ENCODE peak calls at places on chromosomes 13 and 19, in six cellular contexts. One of them, this sample, is unnamed.

GRCh38 chr19:18961767-18962423 is 20.9 kb upstream of the HOMER3 start:
- DNase-seq in K562: no peak
- DNase-seq in HT-29: no peak
- DNase-seq in activated naive CD4-positive, alpha-beta T cell treated with anti-CD3 and anti-CD28 coated beads, Interleukin-2, amount 10 ng/mL, durations not matched to agents 7 days and 5 days: peak; percentile 42
- DNase-seq in heart left ventricle: no peak
- DNase-seq in naive thymus-derived CD8-positive, alpha-beta T cell: peak; percentile 15
- DNase-seq in this sample: no peak

GRCh38 chr19:1226522-1227312 is 11.1 kb downstream of the CBARP start:
- DNase-seq in K562: no peak
- DNase-seq in HT-29: no peak
- DNase-seq in activated naive CD4-positive, alpha-beta T cell treated with anti-CD3 and anti-CD28 coated beads, Interleukin-2, amount 10 ng/mL, durations not matched to agents 7 days and 5 days: no peak
- DNase-seq in heart left ventricle: no peak
- DNase-seq in naive thymus-derived CD8-positive, alpha-beta T cell: no peak
- DNase-seq in this sample: no peak

GRCh38 chr19:7629347-7630054 is at the start of the genes PET100 and XAB2:
- DNase-seq in K562: peak; percentile 100
- DNase-seq in HT-29: peak; percentile 94
- DNase-seq in activated naive CD4-positive, alpha-beta T cell treated with anti-CD3 and anti-CD28 coated beads, Interleukin-2, amount 10 ng/mL, durations not matched to agents 7 days and 5 days: peak; percentile 97
- DNase-seq in heart left ventricle: peak; percentile 97
- DNase-seq in naive thymus-derived CD8-positive, alpha-beta T cell: peak; percentile 80
- DNase-seq in this sample: peak; percentile 99

GRCh38 chr13:111283991-111284390 is 36.5 kb upstream of the TEX29 start:
- DNase-seq in K562: no peak
- DNase-seq in HT-29: no peak
- DNase-seq in activated naive CD4-positive, alpha-beta T cell treated with anti-CD3 and anti-CD28 coated beads, Interleukin-2, amount 10 ng/mL, durations not matched to agents 7 days and 5 days: no peak
- DNase-seq in heart left ventricle: no peak
- DNase-seq in naive thymus-derived CD8-positive, alpha-beta T cell: no peak
- DNase-seq in this sample: peak; percentile 30

GRCh38 chr19:48390188-48391099 is 907 bp downstream of the KDELR1 start:
- DNase-seq in K562: peak; percentile 79
- DNase-seq in HT-29: peak; percentile 90
- DNase-seq in activated naive CD4-positive, alpha-beta T cell treated with anti-CD3 and anti-CD28 coated beads, Interleukin-2, amount 10 ng/mL, durations not matched to agents 7 days and 5 days: peak; percentile 76
- DNase-seq in heart left ventricle: peak; percentile 63
- DNase-seq in naive thymus-derived CD8-positive, alpha-beta T cell: peak; percentile 60
- DNase-seq in this sample: peak; percentile 68

GRCh38 chr19:43636121-43636683 is 3.4 kb downstream of the CADM4 start:
- DNase-seq in K562: no peak
- DNase-seq in HT-29: no peak
- DNase-seq in activated naive CD4-positive, alpha-beta T cell treated with anti-CD3 and anti-CD28 coated beads, Interleukin-2, amount 10 ng/mL, durations not matched to agents 7 days and 5 days: no peak
- DNase-seq in heart left ventricle: no peak
- DNase-seq in naive thymus-derived CD8-positive, alpha-beta T cell: no peak
- DNase-seq in this sample: no peak

GRCh38 chr19:4390017-4390861 is 10.1 kb downstream of the SH3GL1 start:
- DNase-seq in K562: no peak
- DNase-seq in HT-29: no peak
- DNase-seq in activated naive CD4-positive, alpha-beta T cell treated with anti-CD3 and anti-CD28 coated beads, Interleukin-2, amount 10 ng/mL, durations not matched to agents 7 days and 5 days: no peak
- DNase-seq in heart left ventricle: peak; percentile 60
- DNase-seq in naive thymus-derived CD8-positive, alpha-beta T cell: no peak
- DNase-seq in this sample: peak; percentile 43

GRCh38 chr13:114107686-114108081 is 24.7 kb downstream of the RASA3 start:
- DNase-seq in K562: no peak
- DNase-seq in HT-29: no peak
- DNase-seq in activated naive CD4-positive, alpha-beta T cell treated with anti-CD3 and anti-CD28 coated beads, Interleukin-2, amount 10 ng/mL, durations not matched to agents 7 days and 5 days: no peak
- DNase-seq in heart left ventricle: no peak
- DNase-seq in naive thymus-derived CD8-positive, alpha-beta T cell: no peak
- DNase-seq in this sample: no peak

GRCh38 chr19:10562609-10563008 is 3.2 kb downstream of the KRI1 start:
- DNase-seq in K562: no peak
- DNase-seq in HT-29: no peak
- DNase-seq in activated naive CD4-positive, alpha-beta T cell treated with anti-CD3 and anti-CD28 coated beads, Interleukin-2, amount 10 ng/mL, durations not matched to agents 7 days and 5 days: no peak
- DNase-seq in heart left ventricle: no peak
- DNase-seq in naive thymus-derived CD8-positive, alpha-beta T cell: no peak
- DNase-seq in this sample: no peak

GRCh38 chr13:73715114-73715909 is 418.9 kb downstream of the KLF12 start:
- DNase-seq in K562: no peak
- DNase-seq in HT-29: no peak
- DNase-seq in activated naive CD4-positive, alpha-beta T cell treated with anti-CD3 and anti-CD28 coated beads, Interleukin-2, amount 10 ng/mL, durations not matched to agents 7 days and 5 days: peak; percentile 82
- DNase-seq in heart left ventricle: no peak
- DNase-seq in naive thymus-derived CD8-positive, alpha-beta T cell: peak; percentile 23
- DNase-seq in this sample: no peak

GRCh38 chr13:113088691-113089020 is 16.9 kb upstream of the F7 start:
- DNase-seq in K562: no peak
- DNase-seq in HT-29: no peak
- DNase-seq in activated naive CD4-positive, alpha-beta T cell treated with anti-CD3 and anti-CD28 coated beads, Interleukin-2, amount 10 ng/mL, durations not matched to agents 7 days and 5 days: no peak
- DNase-seq in heart left ventricle: no peak
- DNase-seq in naive thymus-derived CD8-positive, alpha-beta T cell: no peak
- DNase-seq in this sample: no peak

GRCh38 chr13:98751397-98752110 is 918 bp downstream of the SLC15A1 start:
- DNase-seq in K562: no peak
- DNase-seq in HT-29: peak; percentile 60
- DNase-seq in activated naive CD4-positive, alpha-beta T cell treated with anti-CD3 and anti-CD28 coated beads, Interleukin-2, amount 10 ng/mL, durations not matched to agents 7 days and 5 days: no peak
- DNase-seq in heart left ventricle: no peak
- DNase-seq in naive thymus-derived CD8-positive, alpha-beta T cell: no peak
- DNase-seq in this sample: no peak

GRCh38 chr19:56603829-56604228 is 8.7 kb downstream of the ZNF71 start:
- DNase-seq in K562: no peak
- DNase-seq in HT-29: no peak
- DNase-seq in activated naive CD4-positive, alpha-beta T cell treated with anti-CD3 and anti-CD28 coated beads, Interleukin-2, amount 10 ng/mL, durations not matched to agents 7 days and 5 days: no peak
- DNase-seq in heart left ventricle: no peak
- DNase-seq in naive thymus-derived CD8-positive, alpha-beta T cell: no peak
- DNase-seq in this sample: no peak

This sample was measured in testis.